ENCODE peak calls at places on chromosomes 7 and 10, in eight cellular contexts. One of them, this sample, is unnamed. For H3K4me1, the result is how much of the 10 kb centered on the place peaks cover.

GRCh38 chr7:81871606-81872265 is 101.9 kb upstream of the HGF start:
- DNase-seq in lung: no peak
- DNase-seq in endodermal cell: no peak
- DNase-seq in mammary epithelial cell: no peak
- DNase-seq in IMR-90: no peak
- DNase-seq in OCI-LY7: no peak
- DNase-seq in mesendoderm: no peak
- DNase-seq in CD8-positive, alpha-beta T cell: no peak
- DNase-seq in this sample: peak

GRCh38 chr7:82729172-82730030 is 285.8 kb upstream of the CACNA2D1 start:
- DNase-seq in OCI-LY7: peak
- DNase-seq in mammary epithelial cell: peak
- DNase-seq in IMR-90: peak
- DNase-seq in mesendoderm: peak
- DNase-seq in endodermal cell: peak
- DNase-seq in lung: no peak
- DNase-seq in CD8-positive, alpha-beta T cell: no peak
- DNase-seq in this sample: peak

GRCh38 chr7:141702047-141702567 is at the start of gene DENND11:
- DNase-seq in endodermal cell: peak
- DNase-seq in mesendoderm: peak
- DNase-seq in CD8-positive, alpha-beta T cell: peak
- DNase-seq in mammary epithelial cell: peak
- DNase-seq in IMR-90: peak
- DNase-seq in OCI-LY7: peak
- DNase-seq in lung: peak
- DNase-seq in this sample: peak

GRCh38 chr10:125868372-125868975 is 12.6 kb downstream of the DHX32 start:
- DNase-seq in mesendoderm: peak
- DNase-seq in lung: no peak
- DNase-seq in mammary epithelial cell: peak
- DNase-seq in OCI-LY7: peak
- DNase-seq in IMR-90: peak
- DNase-seq in endodermal cell: peak
- DNase-seq in CD8-positive, alpha-beta T cell: no peak
- DNase-seq in this sample: peak

GRCh38 chr7:137242616-137243015 is 100.9 kb downstream of the PTN start:
- DNase-seq in lung: no peak
- DNase-seq in CD8-positive, alpha-beta T cell: no peak
- DNase-seq in mesendoderm: no peak
- DNase-seq in mammary epithelial cell: no peak
- DNase-seq in endodermal cell: no peak
- DNase-seq in OCI-LY7: no peak
- DNase-seq in IMR-90: no peak
- DNase-seq in this sample: no peak

GRCh38 chr10:61899663-61899996 is 1.9 kb upstream of the ARID5B start:
- DNase-seq in mammary epithelial cell: no peak
- DNase-seq in IMR-90: no peak
- DNase-seq in lung: no peak
- DNase-seq in endodermal cell: no peak
- DNase-seq in mesendoderm: no peak
- DNase-seq in OCI-LY7: no peak
- DNase-seq in CD8-positive, alpha-beta T cell: no peak
- DNase-seq in this sample: no peak

GRCh38 chr7:137703291-137704010 is 143.3 kb downstream of the DGKI start:
- DNase-seq in endodermal cell: no peak
- DNase-seq in lung: no peak
- DNase-seq in IMR-90: no peak
- DNase-seq in CD8-positive, alpha-beta T cell: no peak
- DNase-seq in mammary epithelial cell: no peak
- DNase-seq in OCI-LY7: no peak
- DNase-seq in mesendoderm: no peak
- DNase-seq in this sample: no peak

GRCh38 chr10:114499630-114500190 is 95.4 kb upstream of the AFAP1L2 start:
- DNase-seq in CD8-positive, alpha-beta T cell: peak
- DNase-seq in endodermal cell: no peak
- DNase-seq in mesendoderm: no peak
- DNase-seq in OCI-LY7: peak
- DNase-seq in mammary epithelial cell: peak
- DNase-seq in lung: no peak
- DNase-seq in IMR-90: no peak
- DNase-seq in this sample: no peak

GRCh38 chr7:74665296-74665938 is 7.9 kb downstream of the GTF2I start:
- DNase-seq in lung: no peak
- DNase-seq in mesendoderm: no peak
- DNase-seq in mammary epithelial cell: no peak
- DNase-seq in OCI-LY7: no peak
- DNase-seq in IMR-90: no peak
- DNase-seq in CD8-positive, alpha-beta T cell: no peak
- DNase-seq in endodermal cell: no peak
- DNase-seq in this sample: no peak
- H3K4me1 ChIP-seq in lung: under half
- H3K4me1 ChIP-seq in mesendoderm: under half
- H3K4me1 ChIP-seq in mammary epithelial cell: under half
- H3K4me1 ChIP-seq in OCI-LY7: under half
- H3K4me1 ChIP-seq in IMR-90: under half
- H3K4me1 ChIP-seq in CD8-positive, alpha-beta T cell: under half
- H3K4me1 ChIP-seq in endodermal cell: under half
- H3K4me1 ChIP-seq in this sample: under half

DNA sequence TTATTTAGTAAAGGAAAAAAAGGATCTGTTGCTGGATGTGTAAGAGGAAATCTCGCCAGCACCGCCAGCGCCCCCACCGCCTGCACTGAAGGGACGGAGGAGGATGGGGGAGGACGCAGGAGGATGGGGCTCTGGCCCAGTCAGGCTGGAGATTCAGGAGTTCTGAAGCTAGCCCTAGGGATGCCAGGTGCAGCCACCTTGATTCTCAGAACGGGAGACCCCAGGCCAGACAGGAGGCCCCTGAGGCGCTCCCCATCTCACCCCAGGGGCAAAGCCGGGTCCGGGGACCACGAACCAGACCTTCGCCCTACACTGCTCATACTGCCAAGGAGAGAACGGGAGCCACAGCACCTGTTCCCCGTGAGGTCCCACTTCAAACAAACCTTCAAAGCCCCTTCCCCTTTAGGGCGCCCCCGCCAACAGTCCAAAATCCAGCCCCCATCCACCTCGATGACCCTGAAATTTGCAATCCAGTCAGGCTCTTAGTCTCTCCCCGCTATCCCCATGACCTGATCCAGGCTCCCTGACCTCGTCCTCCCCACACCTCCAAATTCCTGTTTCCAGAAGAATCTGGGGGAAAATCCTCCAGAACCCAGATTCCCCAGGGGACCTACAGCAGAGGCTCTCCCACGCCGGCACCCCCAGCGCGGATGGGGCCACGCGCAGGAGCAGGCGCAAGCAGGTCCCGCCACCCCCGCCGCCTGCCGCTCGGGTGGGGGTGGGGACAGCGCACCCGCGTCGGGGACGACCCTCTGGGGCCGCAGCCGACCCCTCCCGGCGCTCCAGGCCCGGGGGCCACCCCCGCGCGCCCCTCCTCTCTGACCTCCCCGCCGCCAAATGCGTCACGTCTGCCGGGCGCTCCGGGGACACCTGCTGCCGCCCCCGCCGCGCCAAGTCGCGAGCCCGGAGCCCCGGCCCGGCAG is 929 bp downstream of the CAMK2B start:
- DNase-seq in mesendoderm: no peak
- DNase-seq in CD8-positive, alpha-beta T cell: no peak
- DNase-seq in mammary epithelial cell: no peak
- DNase-seq in IMR-90: no peak
- DNase-seq in endodermal cell: peak
- DNase-seq in lung: no peak
- DNase-seq in OCI-LY7: no peak
- DNase-seq in this sample: peak
- H3K4me3 ChIP-seq in mesendoderm: no peak
- H3K4me3 ChIP-seq in CD8-positive, alpha-beta T cell: no peak
- H3K4me3 ChIP-seq in mammary epithelial cell: peak
- H3K4me3 ChIP-seq in IMR-90: no peak
- H3K4me3 ChIP-seq in endodermal cell: no peak
- H3K4me3 ChIP-seq in lung: no peak
- H3K4me3 ChIP-seq in OCI-LY7: no peak
- H3K4me3 ChIP-seq in this sample: no peak

GRCh38 chr7:139131622-139132021 is 22.1 kb upstream of the ZC3HAV1 start:
- DNase-seq in mammary epithelial cell: no peak
- DNase-seq in OCI-LY7: no peak
- DNase-seq in CD8-positive, alpha-beta T cell: no peak
- DNase-seq in lung: no peak
- DNase-seq in endodermal cell: no peak
- DNase-seq in IMR-90: no peak
- DNase-seq in mesendoderm: no peak
- DNase-seq in this sample: no peak
- H3K4me1 ChIP-seq in mammary epithelial cell: under half
- H3K4me1 ChIP-seq in OCI-LY7: under half
- H3K4me1 ChIP-seq in CD8-positive, alpha-beta T cell: under half
- H3K4me1 ChIP-seq in lung: under half
- H3K4me1 ChIP-seq in endodermal cell: under half
- H3K4me1 ChIP-seq in IMR-90: under half
- H3K4me1 ChIP-seq in mesendoderm: under half
- H3K4me1 ChIP-seq in this sample: under half

GRCh38 chr10:101224060-101224909 is 5.0 kb downstream of the LBX1 start:
- DNase-seq in mesendoderm: no peak
- DNase-seq in lung: no peak
- DNase-seq in CD8-positive, alpha-beta T cell: no peak
- DNase-seq in endodermal cell: no peak
- DNase-seq in IMR-90: no peak
- DNase-seq in mammary epithelial cell: no peak
- DNase-seq in OCI-LY7: no peak
- DNase-seq in this sample: no peak

GRCh38 chr10:101221479-101222246 is 7.6 kb downstream of the LBX1 start:
- DNase-seq in mammary epithelial cell: peak
- DNase-seq in mesendoderm: no peak
- DNase-seq in lung: no peak
- DNase-seq in IMR-90: no peak
- DNase-seq in OCI-LY7: no peak
- DNase-seq in CD8-positive, alpha-beta T cell: no peak
- DNase-seq in endodermal cell: peak
- DNase-seq in this sample: no peak

GRCh38 chr10:101222247-101222531 is 7.1 kb downstream of the LBX1 start:
- DNase-seq in mammary epithelial cell: no peak
- DNase-seq in IMR-90: no peak
- DNase-seq in lung: no peak
- DNase-seq in mesendoderm: no peak
- DNase-seq in OCI-LY7: no peak
- DNase-seq in endodermal cell: peak
- DNase-seq in CD8-positive, alpha-beta T cell: no peak
- DNase-seq in this sample: no peak

GRCh38 chr10:101223274-101224059 is 5.8 kb downstream of the LBX1 start:
- DNase-seq in mammary epithelial cell: no peak
- DNase-seq in OCI-LY7: no peak
- DNase-seq in endodermal cell: peak
- DNase-seq in CD8-positive, alpha-beta T cell: no peak
- DNase-seq in lung: no peak
- DNase-seq in mesendoderm: peak
- DNase-seq in IMR-90: no peak
- DNase-seq in this sample: no peak

DNA sequence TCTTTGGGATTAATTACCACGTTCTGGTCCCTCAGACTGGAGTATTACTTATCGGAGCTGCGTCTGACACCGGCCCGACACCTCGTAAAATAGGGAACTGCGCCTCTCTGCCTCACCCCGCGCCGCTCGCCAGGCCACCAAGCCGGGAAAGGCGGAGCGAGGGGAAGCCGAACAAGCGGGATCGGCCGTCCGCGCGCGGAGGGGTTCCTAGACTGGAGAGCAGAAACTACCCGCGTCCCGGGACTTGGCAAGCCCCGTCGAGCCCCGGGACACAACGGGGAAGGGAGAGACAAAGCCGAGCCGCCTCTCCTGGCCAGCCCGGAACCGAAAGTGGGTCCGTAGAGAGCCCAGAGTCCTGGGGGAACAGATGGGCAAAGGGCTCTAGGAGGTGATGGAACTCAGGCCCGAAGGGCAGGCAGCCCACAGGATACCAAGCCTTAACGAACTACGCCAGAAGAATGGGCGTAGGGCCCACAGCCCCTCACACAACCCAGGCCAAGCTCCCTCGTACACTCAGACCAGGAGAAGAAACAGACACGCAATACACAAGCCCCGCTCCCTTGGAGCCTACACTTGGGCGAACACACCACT is 6.5 kb downstream of the LBX1 start:
- DNase-seq in IMR-90: no peak
- DNase-seq in mesendoderm: no peak
- DNase-seq in endodermal cell: peak
- DNase-seq in CD8-positive, alpha-beta T cell: no peak
- DNase-seq in OCI-LY7: no peak
- DNase-seq in mammary epithelial cell: no peak
- DNase-seq in lung: no peak
- DNase-seq in this sample: peak
- H3K4me3 ChIP-seq in IMR-90: peak
- H3K4me3 ChIP-seq in mesendoderm: no peak
- H3K4me3 ChIP-seq in endodermal cell: no peak
- H3K4me3 ChIP-seq in CD8-positive, alpha-beta T cell: peak
- H3K4me3 ChIP-seq in OCI-LY7: no peak
- H3K4me3 ChIP-seq in mammary epithelial cell: peak
- H3K4me3 ChIP-seq in lung: no peak
- H3K4me3 ChIP-seq in this sample: peak

DNA sequence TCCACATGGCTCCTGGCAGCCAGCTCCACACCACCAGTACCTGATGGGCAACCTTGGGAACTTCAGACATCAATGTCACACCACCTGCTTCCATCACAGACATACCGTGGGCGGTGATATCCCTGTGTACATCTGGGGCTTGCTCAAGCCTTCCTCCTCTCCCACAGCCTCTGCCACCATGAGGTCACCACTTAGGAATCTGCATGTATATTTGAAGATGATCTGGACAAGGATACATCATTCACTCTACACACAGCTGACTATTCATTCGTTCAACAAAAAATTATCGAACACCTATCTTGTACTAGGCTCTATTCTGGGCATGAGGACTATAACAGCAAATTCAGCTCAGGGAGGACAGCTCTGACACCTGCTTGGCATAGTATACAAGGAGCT is 6.8 kb downstream of the DLG5 start:
- DNase-seq in OCI-LY7: no peak
- DNase-seq in mammary epithelial cell: peak
- DNase-seq in endodermal cell: no peak
- DNase-seq in IMR-90: peak
- DNase-seq in CD8-positive, alpha-beta T cell: no peak
- DNase-seq in lung: no peak
- DNase-seq in mesendoderm: no peak
- DNase-seq in this sample: peak
- H3K4me1 ChIP-seq in OCI-LY7: under half
- H3K4me1 ChIP-seq in mammary epithelial cell: under half
- H3K4me1 ChIP-seq in endodermal cell: under half
- H3K4me1 ChIP-seq in IMR-90: under half
- H3K4me1 ChIP-seq in CD8-positive, alpha-beta T cell: under half
- H3K4me1 ChIP-seq in lung: under half
- H3K4me1 ChIP-seq in mesendoderm: under half
- H3K4me1 ChIP-seq in this sample: under half